ENCODE peak calls at places on chromosome 15, in four cellular contexts. P is K562, A is GM12878, K is HepG2. V is an unnamed sample.

GRCh38 chr15:66748320-66748779 is 46.3 kb downstream of the SMAD6 start:
- DNase-seq in P (no peak), A (no peak), K (no peak), V (no peak)

GRCh38 chr15:87653646-87654045 is 602.9 kb downstream of the NTRK3 start:
- DNase-seq in P (peak), A (no peak), K (no peak), V (no peak)

GRCh38 chr15:85910796-85911195 is 116.1 kb upstream of the KLHL25 start:
- DNase-seq in P (no peak), A (no peak), K (no peak), V (no peak)

GRCh38 chr15:33592864-33593263 is 282.1 kb downstream of the RYR3 start:
- DNase-seq in P (no peak), A (no peak), K (no peak), V (no peak)

GRCh38 chr15:33310481-33311311 is at the start of gene RYR3:
- DNase-seq in P (no peak), A (no peak), K (no peak), V (no peak)

GRCh38 chr15:65211157-65211982 is at the start of gene CILP:
- DNase-seq in P (no peak), A (no peak), K (no peak), V (no peak)

GRCh38 chr15:63420333-63420741 is 38.7 kb upstream of the CA12 start:
- DNase-seq in P (peak), A (no peak), K (no peak), V (no peak)

GRCh38 chr15:72086010-72086697 is 31.8 kb downstream of the MYO9A start:
- DNase-seq in P (no peak), A (no peak), K (no peak), V (no peak)

GRCh38 chr15:78280289-78281072 is 16.1 kb downstream of the DNAJA4 start:
- DNase-seq in P (no peak), A (no peak), K (no peak), V (no peak)

GRCh38 chr15:63258658-63259057 is 18.7 kb upstream of the APH1B start:
- DNase-seq in P (peak), A (no peak), K (no peak), V (no peak)

GRCh38 chr15:78290222-78290621 is 9.2 kb downstream of the SKIC8 start:
- DNase-seq in P (no peak), A (no peak), K (no peak), V (no peak)

GRCh38 chr15:74482661-74483060 is 21.7 kb upstream of the UBL7 start:
- DNase-seq in P (peak), A (no peak), K (peak), V (no peak)

GRCh38 chr15:43253431-43254403 is 13.0 kb downstream of the TGM5 start:
- DNase-seq in P (no peak), A (peak), K (no peak), V (no peak)

GRCh38 chr15:69631005-69631404 is 178.4 kb downstream of the RPLP1 start:
- DNase-seq in P (no peak), A (no peak), K (no peak), V (no peak)

GRCh38 chr15:75109731-75110130 is 86.3 kb downstream of the PPCDC start:
- DNase-seq in P (peak), A (no peak), K (no peak), V (no peak)

GRCh38 chr15:68333775-68334470 is 56.4 kb downstream of the FEM1B start:
- DNase-seq in P (no peak), A (no peak), K (no peak), V (no peak)

GRCh38 chr15:100763764-100764750 is 115.6 kb upstream of the ALDH1A3 start:
- DNase-seq in P (no peak), A (no peak), K (no peak), V (no peak)

GRCh38 chr15:68195336-68196112 is 9.6 kb downstream of the CALML4 start:
- DNase-seq in P (no peak), A (no peak), K (no peak), V (no peak)

GRCh38 chr15:71683401-71684274 is 126.7 kb upstream of the NR2E3 start:
- DNase-seq in P (no peak), A (no peak), K (no peak), V (no peak)

GRCh38 chr15:52050416-52050815 is 31.4 kb downstream of the MAPK6 start:
- DNase-seq in P (no peak), A (no peak), K (no peak), V (no peak)

GRCh38 chr15:90701880-90702630 is 15.1 kb upstream of the BLM start:
- DNase-seq in P (no peak), A (no peak), K (no peak), V (no peak)

GRCh38 chr15:70362911-70363310 is 265.2 kb upstream of the TLE3 start:
- DNase-seq in P (peak), A (no peak), K (peak), V (peak)

GRCh38 chr15:54462511-54462913 is 484.3 kb downstream of the UNC13C start:
- DNase-seq in P (no peak), A (no peak), K (no peak), V (no peak)

GRCh38 chr15:31271706-31272557 is 54.7 kb upstream of the KLF13 start:
- DNase-seq in P (no peak), A (no peak), K (no peak), V (no peak)

GRCh38 chr15:64490598-64491259 is 30.4 kb downstream of the ZNF609 start:
- DNase-seq in P (no peak), A (no peak), K (no peak), V (no peak)

GRCh38 chr15:95687056-95687455 is 643.4 kb upstream of the NR2F2 start:
- DNase-seq in P (no peak), A (no peak), K (no peak), V (no peak)

GRCh38 chr15:29470794-29471193 is 201.2 kb upstream of the NSMCE3 start:
- DNase-seq in P (no peak), A (no peak), K (no peak), V (no peak)

DNA sequence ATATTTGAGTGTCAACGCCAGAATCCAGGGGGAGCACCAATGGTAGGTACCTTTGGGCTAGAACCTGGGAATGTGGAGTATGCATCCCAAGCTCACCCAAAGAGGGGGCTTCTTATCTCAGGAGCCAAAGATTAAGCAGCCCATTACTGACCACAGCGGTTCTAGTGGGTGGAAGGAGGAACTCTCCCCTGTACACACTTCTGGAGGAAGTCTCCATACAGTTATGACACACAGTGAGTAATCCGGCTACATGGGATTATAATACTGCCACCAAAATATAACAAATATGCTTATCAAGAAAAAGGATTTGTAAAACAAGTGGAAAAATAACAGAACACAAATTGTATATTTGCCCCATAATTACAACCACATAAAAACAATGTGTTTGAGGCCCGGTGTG is 8.4 kb downstream of the MYO1E start:
- DNase-seq in P (no peak), A (no peak), K (no peak), V (no peak)
- TF ChIP-seq ZBTB33 in P (no peak), A (no peak), K (no peak), V (no peak)

GRCh38 chr15:82680200-82681102 is 29.2 kb downstream of the AP3B2 start:
- DNase-seq in P (peak), A (no peak), K (no peak), V (no peak)
- TF ChIP-seq EZH2 in P (no peak), A (no peak), K (no peak), V (no peak)

DNA sequence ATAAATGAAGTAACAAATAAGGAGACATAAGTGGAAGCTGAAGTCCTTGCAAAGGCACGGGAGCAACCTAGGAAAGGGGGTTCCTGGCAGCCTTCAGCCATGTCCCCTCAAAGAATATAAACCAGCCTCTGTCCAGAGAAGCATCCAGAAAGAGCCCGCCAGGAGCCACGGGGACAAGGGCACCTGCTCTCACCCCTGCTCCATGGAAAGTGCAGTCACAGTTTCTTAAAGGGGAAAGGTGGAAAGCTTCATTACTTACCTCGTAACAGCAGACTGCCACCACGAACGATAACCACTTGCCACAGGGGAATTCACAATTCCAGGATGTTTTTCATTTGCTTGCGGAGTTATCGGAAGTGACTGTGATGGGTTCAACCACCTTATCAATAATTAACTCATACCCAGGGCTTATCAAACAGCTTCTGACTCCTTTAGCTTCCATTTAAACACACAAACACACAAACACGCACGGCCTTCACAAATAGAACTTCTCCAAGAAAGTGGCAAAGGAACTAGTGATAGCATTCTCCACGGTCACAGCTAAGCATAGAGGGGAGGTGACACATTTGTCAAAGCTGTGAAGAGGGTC is 134.2 kb upstream of the IGF1R start:
- DNase-seq in P (no peak), A (no peak), K (no peak), V (no peak)
- TF ChIP-seq SRF in P (no peak), A (no peak), K (no peak), V (no peak)

DNA sequence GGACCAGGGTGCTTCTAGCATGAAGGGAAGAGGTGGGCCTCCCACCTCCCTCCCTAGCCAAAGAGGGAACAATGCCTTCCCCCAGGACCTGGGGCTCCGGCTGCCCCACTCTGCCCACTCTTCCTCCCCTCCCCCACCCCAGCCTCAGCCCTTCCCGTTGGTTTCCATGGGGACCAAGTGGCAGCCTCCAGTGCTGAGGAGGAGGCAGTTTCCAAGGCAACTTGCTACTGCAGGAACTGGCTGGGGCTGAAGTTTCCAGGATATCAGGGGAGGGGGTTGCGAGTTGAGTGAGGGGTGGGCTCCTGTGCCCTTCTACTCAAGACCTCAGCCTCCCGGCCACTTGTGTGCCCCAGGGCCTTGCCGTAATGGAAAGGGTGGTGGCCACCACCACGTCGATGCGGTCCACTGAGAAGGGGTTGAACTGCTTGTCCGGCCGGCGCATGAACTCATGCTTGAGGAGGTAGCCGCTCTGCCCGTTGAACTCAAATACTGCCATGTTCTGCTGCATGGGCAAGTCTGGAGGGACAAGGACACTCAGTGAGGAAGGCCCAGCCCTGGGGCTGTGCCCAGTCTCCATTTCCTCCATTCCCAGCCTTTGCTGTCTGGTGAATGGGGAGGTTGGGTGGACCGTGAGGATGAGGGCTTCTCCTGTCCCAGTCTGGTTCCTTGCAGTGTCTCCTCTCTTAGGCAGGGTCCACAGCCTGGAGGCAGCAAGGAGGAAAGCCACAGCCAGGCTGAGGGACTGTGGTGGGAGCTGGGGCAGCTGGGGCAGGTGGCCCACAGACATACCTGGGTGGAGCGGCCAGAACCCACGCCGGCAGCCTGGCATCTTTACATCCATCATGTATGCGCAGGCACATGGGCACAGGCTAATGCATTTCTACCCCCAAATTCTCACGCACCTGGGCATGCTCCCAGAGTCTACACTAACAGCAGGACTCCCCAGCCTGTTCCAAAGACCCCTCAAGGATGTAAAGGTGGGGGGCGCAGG is 11.3 kb upstream of the ANKRD63 start:
- DNase-seq in P (no peak), A (no peak), K (no peak), V (no peak)
- TF ChIP-seq ZBTB33 in P (no peak), A (no peak), K (no peak), V (no peak)

GRCh38 chr15:37262922-37263608 is 162.7 kb upstream of the MEIS2 start:
- DNase-seq in P (no peak), A (no peak), K (no peak), V (no peak)

GRCh38 chr15:37261685-37262084 is 161.3 kb upstream of the MEIS2 start:
- DNase-seq in P (no peak), A (no peak), K (no peak), V (no peak)

GRCh38 chr15:37260255-37260654 is 159.9 kb upstream of the MEIS2 start:
- DNase-seq in P (no peak), A (no peak), K (no peak), V (no peak)
- TF ChIP-seq EZH2 in P (no peak), A (no peak), K (no peak), V (no peak)

DNA sequence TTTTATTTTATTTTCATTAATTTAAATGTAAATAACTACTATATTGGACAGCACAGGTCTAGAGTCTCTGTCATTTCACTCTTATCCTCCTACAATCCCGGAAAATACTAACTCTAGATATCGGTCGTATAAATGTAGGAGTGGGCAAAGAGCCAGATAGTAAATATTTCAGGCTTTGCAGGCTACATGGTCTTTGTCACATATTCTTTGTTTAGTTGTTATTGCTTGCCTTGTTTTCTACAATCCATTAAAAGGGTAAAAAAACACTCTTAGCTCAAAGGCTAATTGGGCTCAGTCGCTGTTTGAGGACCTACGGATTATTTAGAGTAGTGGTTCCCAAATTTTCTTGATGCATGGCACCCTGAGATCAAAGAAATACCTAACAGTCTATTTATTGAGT is 1.7 kb downstream of the KNL1 start:
- DNase-seq in P (no peak), A (no peak), K (no peak), V (no peak)
- TF ChIP-seq SRF in P (no peak), A (no peak), K (no peak), V (no peak)

V was measured in HCT116.